ENCODE peak calls at places on chromosomes 13 and 19, in seven cellular contexts. Q is astrocyte, N is mammary epithelial cell, T is hepatocyte, P is HCT116, A is GM23338, X is PC-3. O is an unnamed sample.

GRCh38 chr19:52270266-52270885 is 989 bp downstream of the ZNF766 start:
- DNase-seq in Q (no peak), N (peak; percentile 6), T (peak; percentile 37), P (no peak), A (peak; percentile 35), X (no peak), O (no peak)

GRCh38 chr13:98918771-98919170 is 59.1 kb downstream of the DOCK9 start:
- DNase-seq in Q (no peak), N (no peak), T (no peak), P (no peak), A (no peak), X (no peak), O (no peak)

GRCh38 chr19:51364200-51365106 is 1.7 kb downstream of the ETFB start:
- DNase-seq in Q (no peak), N (peak; percentile 37), T (peak; percentile 53), P (no peak), A (no peak), X (peak; percentile 94), O (peak; percentile 44)

GRCh38 chr19:412356-413355 is 3.7 kb upstream of the C2CD4C start:
- DNase-seq in Q (no peak), N (no peak), T (peak; percentile 67), P (no peak), A (peak; percentile 61), X (no peak), O (no peak)

GRCh38 chr13:41054212-41054877 is 7.0 kb upstream of the WBP4 start:
- DNase-seq in Q (peak; percentile 61), N (peak; percentile 48), T (peak; percentile 76), P (no peak), A (peak; percentile 63), X (peak; percentile 72), O (peak; percentile 9)

GRCh38 chr19:45294291-45295029 is 28.2 kb downstream of the CKM start:
- DNase-seq in Q (no peak), N (no peak), T (no peak), P (no peak), A (no peak), X (no peak), O (no peak)

GRCh38 chr13:50797081-50797480 is 46.4 kb downstream of the DLEU7 start:
- DNase-seq in Q (peak; percentile 4), N (no peak), T (no peak), P (no peak), A (no peak), X (no peak), O (no peak)

GRCh38 chr19:56538761-56539263 is at the start of gene ZFP28:
- DNase-seq in Q (no peak), N (no peak), T (no peak), P (no peak), A (peak; percentile 68), X (no peak), O (no peak)

GRCh38 chr13:90445179-90445578 is 902.3 kb upstream of the MIR17HG start:
- DNase-seq in Q (peak; percentile 97), N (peak; percentile 80), T (peak; percentile 55), P (peak; percentile 10), A (peak; percentile 60), X (peak; percentile 88), O (peak; percentile 67)

GRCh38 chr13:109778102-109778542 is 8.3 kb downstream of the IRS2 start:
- DNase-seq in Q (peak; percentile 71), N (peak; percentile 59), T (peak; percentile 23), P (no peak), A (no peak), X (peak; percentile 56), O (peak; percentile 98)

GRCh38 chr13:34044660-34045080 is 226.7 kb downstream of the RFC3 start:
- DNase-seq in Q (peak; percentile 92), N (peak; percentile 98), T (no peak), P (peak; percentile 69), A (no peak), X (peak; percentile 88), O (peak; percentile 93)

GRCh38 chr13:44267966-44268365 is 105.7 kb upstream of the SERP2 start:
- DNase-seq in Q (peak; percentile 96), N (peak; percentile 46), T (no peak), P (no peak), A (no peak), X (peak; percentile 91), O (peak; percentile 25)

GRCh38 chr13:40120288-40120687 is 464.8 kb downstream of the COG6 start:
- DNase-seq in Q (peak; percentile 63), N (peak; percentile 25), T (no peak), P (no peak), A (no peak), X (no peak), O (no peak)

GRCh38 chr19:55350620-55351315 is 3.8 kb downstream of the COX6B2 start:
- DNase-seq in Q (no peak), N (no peak), T (no peak), P (no peak), A (no peak), X (no peak), O (no peak)

GRCh38 chr19:55352746-55353145 is 1.8 kb downstream of the COX6B2 start:
- DNase-seq in Q (no peak), N (no peak), T (no peak), P (no peak), A (no peak), X (no peak), O (no peak)

GRCh38 chr19:55353803-55354697 is 469 bp downstream of the COX6B2 start:
- DNase-seq in Q (no peak), N (peak; percentile 60), T (peak; percentile 84), P (peak; percentile 23), A (peak; percentile 89), X (peak; percentile 65), O (peak; percentile 85)

GRCh38 chr19:55353356-55353802 is 1.1 kb downstream of the COX6B2 start:
- DNase-seq in Q (no peak), N (peak; percentile 39), T (no peak), P (no peak), A (peak; percentile 55), X (peak; percentile 39), O (no peak)

GRCh38 chr19:55352040-55352439 is 2.5 kb downstream of the COX6B2 start:
- DNase-seq in Q (no peak), N (peak; percentile 84), T (no peak), P (peak; percentile 19), A (no peak), X (peak; percentile 89), O (peak; percentile 99)
- TF ChIP-seq EZH2 in Q (no peak), N (no peak), T (no peak), P (no peak), A (no peak), X (no peak), O (no peak)

DNA sequence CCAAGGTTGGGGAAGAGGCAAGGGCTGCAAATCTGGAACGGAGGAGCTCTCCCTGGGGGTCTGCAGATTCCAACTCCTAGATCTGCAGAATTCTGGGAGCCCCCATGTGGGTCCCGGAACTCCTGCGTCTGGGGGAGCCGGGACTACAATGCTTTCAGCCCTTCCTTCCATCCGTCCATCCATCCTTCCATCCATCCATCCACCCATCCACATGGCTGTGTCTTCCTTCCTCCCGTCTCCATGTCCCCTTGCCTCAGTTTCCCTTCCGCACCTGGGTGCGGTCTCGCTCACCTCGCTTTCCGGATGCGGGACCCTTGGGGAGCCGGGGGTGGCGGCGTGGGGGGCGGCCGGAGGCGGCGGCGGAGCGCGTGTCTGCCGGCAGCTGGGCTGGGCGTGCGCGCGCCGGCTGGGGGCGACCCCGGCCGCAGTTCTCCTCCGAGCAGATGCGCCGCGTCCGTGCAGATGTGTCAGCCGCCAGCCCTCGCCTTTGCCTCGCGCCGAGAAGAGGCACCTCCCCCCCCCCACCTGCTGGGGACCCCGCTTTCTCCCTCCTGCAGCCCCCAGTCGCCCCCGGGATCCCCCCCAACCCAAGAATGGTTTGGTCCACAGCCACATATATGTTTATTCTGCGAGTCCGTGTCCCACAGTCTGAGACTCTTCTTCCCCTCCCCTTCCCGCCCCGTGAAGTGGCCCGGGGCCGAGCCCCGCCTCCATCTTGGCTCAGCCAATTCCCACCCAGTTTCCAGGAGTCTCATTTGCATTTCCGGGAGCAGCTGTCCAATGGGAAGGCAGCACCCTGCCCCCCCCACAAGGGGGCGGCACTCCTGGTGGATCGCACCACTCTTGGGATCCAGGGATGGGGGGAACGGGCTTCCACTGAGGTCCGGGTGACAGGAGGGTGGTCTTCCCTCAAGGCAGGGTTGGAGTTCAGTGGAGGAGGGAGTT is 8.8 kb downstream of the ISOC2 start:
- DNase-seq in Q (peak; percentile 59), N (peak; percentile 40), T (peak; percentile 78), P (no peak), A (peak; percentile 95), X (peak; percentile 57), O (no peak)
- TF ChIP-seq EZH2 in Q (peak; percentile 57), N (peak; percentile 71), T (no peak), P (no peak), A (peak; percentile 24), X (no peak), O (no peak)

DNA sequence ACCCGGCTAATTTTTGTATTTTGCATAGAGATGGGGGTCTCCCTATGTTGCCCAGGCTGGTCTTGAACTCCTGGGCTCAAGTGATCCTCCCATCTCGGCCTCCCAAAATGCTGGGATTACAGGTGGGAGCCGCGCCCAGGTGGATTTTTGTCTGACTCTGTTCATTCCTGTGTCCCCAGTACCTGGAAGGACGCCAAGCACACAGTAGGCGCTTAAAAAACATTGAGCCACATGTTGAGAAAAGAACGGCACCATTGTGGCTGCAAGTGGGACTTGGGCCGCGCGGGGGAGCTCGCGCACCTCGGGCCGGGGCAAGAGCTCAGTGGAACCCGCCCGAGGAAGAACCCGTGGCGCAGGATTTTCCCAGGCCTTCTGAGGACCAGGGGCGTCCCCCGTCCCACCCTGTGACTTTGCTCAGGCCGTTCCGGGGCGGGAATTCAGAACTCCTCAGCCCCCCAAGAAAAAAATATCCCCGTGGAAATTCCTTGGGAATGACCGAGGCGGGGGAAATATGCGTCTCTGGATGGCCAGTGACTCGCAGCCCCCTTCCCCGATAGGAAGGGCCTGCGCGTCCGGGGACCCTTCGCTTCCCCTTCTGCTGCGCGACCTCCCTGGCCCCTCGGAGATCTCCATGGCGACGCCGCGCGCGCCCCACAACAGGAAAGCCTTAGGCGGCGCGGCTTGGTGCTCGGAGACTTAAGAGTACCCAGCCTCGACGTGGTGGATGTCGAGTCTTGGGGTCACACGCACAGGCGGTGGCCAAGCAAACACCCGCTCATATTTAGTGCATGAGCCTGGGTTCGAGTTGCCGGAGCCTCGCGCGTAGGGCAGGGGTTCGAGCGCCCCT is 1.4 kb upstream of the ICAM1 start:
- DNase-seq in Q (no peak), N (peak; percentile 54), T (peak; percentile 89), P (peak; percentile 47), A (peak; percentile 89), X (peak; percentile 88), O (peak; percentile 62)
- TF ChIP-seq EZH2 in Q (no peak), N (no peak), T (peak; percentile 54), P (no peak), A (peak; percentile 21), X (no peak), O (no peak)

GRCh38 chr19:18173572-18174294 is at the start of gene IFI30:
- DNase-seq in Q (no peak), N (no peak), T (peak; percentile 88), P (no peak), A (peak; percentile 84), X (peak; percentile 53), O (peak; percentile 63)
- TF ChIP-seq EZH2 in Q (no peak), N (no peak), T (no peak), P (no peak), A (no peak), X (no peak), O (no peak)

O was measured in PC-9.